ENCODE peak calls at places on chromosomes 5 and 9, in eight cellular contexts. F, Z, S, V, B, Y, I and Q are unnamed samples.
A peak's percentile ranks its signal among the peaks of the same experiment; 100 is the strongest.

GRCh38 chr5:127228540-127229184 is 61.9 kb upstream of the MEGF10 start:
- DNase-seq in V (peak; percentile 7), S (no peak), Y (peak; percentile 31), F (no peak), Z (no peak), B (peak; percentile 5), I (peak; percentile 34), Q (no peak)

GRCh38 chr5:31962321-31962720 is 211.8 kb downstream of the GOLPH3 start:
- DNase-seq in B (no peak), V (no peak), F (no peak), S (no peak), I (no peak), Y (no peak), Z (no peak), Q (no peak)

GRCh38 chr5:171615201-171616001 is 170.2 kb upstream of the SMIM23 start:
- DNase-seq in F (no peak), I (no peak), Z (no peak), Y (peak; percentile 60), B (peak; percentile 67), S (no peak), V (no peak), Q (no peak)

GRCh38 chr9:15295761-15296405 is 11.1 kb downstream of the TTC39B start:
- DNase-seq in I (no peak), B (peak; percentile 16), F (no peak), Z (peak; percentile 80), Y (no peak), S (peak; percentile 63), V (peak; percentile 27), Q (peak; percentile 55)

GRCh38 chr9:71036501-71036900 is 84.9 kb downstream of the TRPM3 start:
- DNase-seq in Y (no peak), B (no peak), S (peak; percentile 73), F (no peak), V (no peak), Z (peak; percentile 33), I (no peak), Q (no peak)

GRCh38 chr9:32500768-32501167 is 25.2 kb downstream of the RIGI start:
- DNase-seq in B (no peak), S (no peak), I (no peak), Z (no peak), V (no peak), Y (no peak), F (no peak), Q (no peak)

GRCh38 chr5:80346055-80346454 is 26.3 kb downstream of the SPZ1 start:
- DNase-seq in V (peak; percentile 30), Z (no peak), I (peak; percentile 39), Y (peak; percentile 37), S (peak; percentile 9), B (peak; percentile 7), F (peak; percentile 4), Q (peak; percentile 57)

GRCh38 chr9:136644343-136644592 is 18.4 kb upstream of the EGFL7 start:
- DNase-seq in Y (no peak), Z (no peak), B (no peak), I (no peak), F (no peak), V (peak; percentile 92), S (peak; percentile 80), Q (no peak)

GRCh38 chr5:109961755-109962154 is 272.0 kb downstream of the MAN2A1 start:
- DNase-seq in I (no peak), V (no peak), Y (no peak), F (no peak), B (no peak), S (no peak), Z (no peak), Q (no peak)

GRCh38 chr5:6361101-6361500 is 17.2 kb downstream of the MED10 start:
- DNase-seq in Y (no peak), B (no peak), V (no peak), S (no peak), F (no peak), I (no peak), Z (no peak), Q (no peak)

GRCh38 chr9:131167936-131168335 is 42.5 kb downstream of the NUP214 start:
- DNase-seq in B (no peak), Y (no peak), I (no peak), V (no peak), Z (no peak), F (no peak), S (no peak), Q (no peak)

GRCh38 chr9:114805670-114806551 is at the start of gene TNFSF15:
- DNase-seq in V (peak; percentile 54), Y (peak; percentile 49), B (peak; percentile 37), F (no peak), Z (no peak), S (no peak), I (no peak), Q (peak; percentile 60)

GRCh38 chr9:131562032-131562959 is 17.0 kb downstream of the PRRT1B start:
- DNase-seq in B (no peak), I (peak; percentile 67), V (no peak), Y (no peak), Z (peak; percentile 27), S (peak; percentile 76), F (no peak), Q (no peak)

GRCh38 chr9:4936823-4937222 is 48.2 kb upstream of the JAK2 start:
- DNase-seq in Y (no peak), F (no peak), S (no peak), B (no peak), Z (no peak), I (no peak), V (no peak), Q (no peak)

GRCh38 chr5:18563853-18564252 is 929.6 kb downstream of the TAF11L14 start:
- DNase-seq in S (no peak), Y (no peak), B (no peak), I (no peak), F (no peak), Z (no peak), V (no peak), Q (no peak)

GRCh38 chr5:59583810-59584562 is 309.5 kb downstream of the PDE4D start:
- DNase-seq in B (no peak), Z (no peak), S (no peak), Y (no peak), F (no peak), I (no peak), V (peak; percentile 36), Q (no peak)

GRCh38 chr5:165242701-165243100 is 1737.3 kb downstream of the MAT2B start:
- DNase-seq in V (no peak), Z (peak; percentile 42), B (no peak), S (no peak), Y (no peak), I (no peak), F (no peak), Q (no peak)

GRCh38 chr5:41763096-41763495 is 107.1 kb downstream of the OXCT1 start:
- DNase-seq in S (peak; percentile 74), Z (peak; percentile 37), F (no peak), I (no peak), B (no peak), V (no peak), Y (no peak), Q (no peak)

GRCh38 chr9:135886147-135886981 is 21.0 kb downstream of the CAMSAP1 start:
- DNase-seq in S (no peak), Z (no peak), Y (no peak), B (no peak), F (no peak), V (no peak), I (no peak), Q (no peak)

GRCh38 chr5:27532305-27532704 is 493.9 kb upstream of the CDH9 start:
- DNase-seq in Y (no peak), V (no peak), F (no peak), Z (no peak), I (no peak), S (no peak), B (no peak), Q (no peak)

GRCh38 chr5:15009420-15009819 is 137.8 kb upstream of the ANKH start:
- DNase-seq in Y (no peak), S (peak; percentile 82), B (no peak), V (no peak), I (peak; percentile 15), F (no peak), Z (peak; percentile 68), Q (no peak)